ENCODE peak calls at places on chromosomes 16 and 17, in seven cellular contexts. One of them, this sample, is unnamed.
A peak's percentile ranks its signal among the peaks of the same experiment; 100 is the strongest.

GRCh38 chr17:35433075-35433894 is 985 bp upstream of the SLFN12 start:
- DNase-seq in upper lobe of right lung: peak; percentile 70
- DNase-seq in HFF-Myc: peak; percentile 99
- DNase-seq in fibroblast of lung: peak; percentile 99
- DNase-seq in ovary: peak; percentile 80
- DNase-seq in fibroblast of villous mesenchyme: peak; percentile 98
- DNase-seq in fibroblast of mammary gland: peak; percentile 99
- DNase-seq in this sample: peak; percentile 93

GRCh38 chr16:76970087-76970744 is 220.8 kb upstream of the MON1B start:
- DNase-seq in upper lobe of right lung: no peak
- DNase-seq in HFF-Myc: no peak
- DNase-seq in fibroblast of lung: peak; percentile 25
- DNase-seq in ovary: no peak
- DNase-seq in fibroblast of villous mesenchyme: no peak
- DNase-seq in fibroblast of mammary gland: peak; percentile 44
- DNase-seq in this sample: no peak

GRCh38 chr17:63639125-63639524 is 16.9 kb downstream of the MAP3K3 start:
- DNase-seq in upper lobe of right lung: no peak
- DNase-seq in HFF-Myc: no peak
- DNase-seq in fibroblast of lung: no peak
- DNase-seq in ovary: no peak
- DNase-seq in fibroblast of villous mesenchyme: no peak
- DNase-seq in fibroblast of mammary gland: no peak
- DNase-seq in this sample: no peak

GRCh38 chr16:1054660-1055556 is 17.6 kb upstream of the SSTR5 start:
- DNase-seq in upper lobe of right lung: peak; percentile 78
- DNase-seq in HFF-Myc: no peak
- DNase-seq in fibroblast of lung: peak; percentile 42
- DNase-seq in ovary: no peak
- DNase-seq in fibroblast of villous mesenchyme: peak; percentile 46
- DNase-seq in fibroblast of mammary gland: peak; percentile 42
- DNase-seq in this sample: no peak

GRCh38 chr17:58202859-58203258 is 10.3 kb downstream of the EPX start:
- DNase-seq in upper lobe of right lung: no peak
- DNase-seq in HFF-Myc: no peak
- DNase-seq in fibroblast of lung: no peak
- DNase-seq in ovary: no peak
- DNase-seq in fibroblast of villous mesenchyme: no peak
- DNase-seq in fibroblast of mammary gland: no peak
- DNase-seq in this sample: no peak

GRCh38 chr17:57668332-57668731 is 76.8 kb downstream of the CCDC182 start:
- DNase-seq in upper lobe of right lung: no peak
- DNase-seq in HFF-Myc: no peak
- DNase-seq in fibroblast of lung: no peak
- DNase-seq in ovary: no peak
- DNase-seq in fibroblast of villous mesenchyme: no peak
- DNase-seq in fibroblast of mammary gland: no peak
- DNase-seq in this sample: no peak

GRCh38 chr17:29710891-29711418 is 88.2 kb upstream of the CORO6 start:
- DNase-seq in upper lobe of right lung: no peak
- DNase-seq in HFF-Myc: no peak
- DNase-seq in fibroblast of lung: peak; percentile 42
- DNase-seq in ovary: no peak
- DNase-seq in fibroblast of villous mesenchyme: peak; percentile 95
- DNase-seq in fibroblast of mammary gland: peak; percentile 84
- DNase-seq in this sample: peak; percentile 93

GRCh38 chr17:55466671-55467070 is 44.6 kb downstream of the SMIM36 start:
- DNase-seq in upper lobe of right lung: no peak
- DNase-seq in HFF-Myc: no peak
- DNase-seq in fibroblast of lung: no peak
- DNase-seq in ovary: no peak
- DNase-seq in fibroblast of villous mesenchyme: no peak
- DNase-seq in fibroblast of mammary gland: no peak
- DNase-seq in this sample: peak; percentile 72

GRCh38 chr17:15782809-15783208 is 50.7 kb downstream of the TBC1D26 start:
- DNase-seq in upper lobe of right lung: peak; percentile 84
- DNase-seq in HFF-Myc: no peak
- DNase-seq in fibroblast of lung: peak; percentile 55
- DNase-seq in ovary: peak; percentile 64
- DNase-seq in fibroblast of villous mesenchyme: peak; percentile 55
- DNase-seq in fibroblast of mammary gland: peak; percentile 43
- DNase-seq in this sample: no peak

GRCh38 chr17:57595942-57596695 is 149.0 kb downstream of the CCDC182 start:
- DNase-seq in upper lobe of right lung: peak; percentile 47
- DNase-seq in HFF-Myc: no peak
- DNase-seq in fibroblast of lung: no peak
- DNase-seq in ovary: no peak
- DNase-seq in fibroblast of villous mesenchyme: no peak
- DNase-seq in fibroblast of mammary gland: no peak
- DNase-seq in this sample: no peak

GRCh38 chr16:57268804-57269800 is 15.4 kb downstream of the PLLP start:
- DNase-seq in upper lobe of right lung: peak; percentile 77
- DNase-seq in HFF-Myc: no peak
- DNase-seq in fibroblast of lung: no peak
- DNase-seq in ovary: no peak
- DNase-seq in fibroblast of villous mesenchyme: peak; percentile 86
- DNase-seq in fibroblast of mammary gland: no peak
- DNase-seq in this sample: no peak

GRCh38 chr17:67671492-67671891 is 46.2 kb upstream of the NOL11 start:
- DNase-seq in upper lobe of right lung: no peak
- DNase-seq in HFF-Myc: no peak
- DNase-seq in fibroblast of lung: no peak
- DNase-seq in ovary: no peak
- DNase-seq in fibroblast of villous mesenchyme: no peak
- DNase-seq in fibroblast of mammary gland: no peak
- DNase-seq in this sample: no peak

GRCh38 chr17:10177921-10178788 is 20.3 kb downstream of the GAS7 start:
- DNase-seq in upper lobe of right lung: no peak
- DNase-seq in HFF-Myc: no peak
- DNase-seq in fibroblast of lung: no peak
- DNase-seq in ovary: no peak
- DNase-seq in fibroblast of villous mesenchyme: peak; percentile 62
- DNase-seq in fibroblast of mammary gland: peak; percentile 85
- DNase-seq in this sample: no peak

GRCh38 chr17:81884520-81884919 is 6.9 kb downstream of the ALYREF start:
- DNase-seq in upper lobe of right lung: no peak
- DNase-seq in HFF-Myc: no peak
- DNase-seq in fibroblast of lung: no peak
- DNase-seq in ovary: no peak
- DNase-seq in fibroblast of villous mesenchyme: no peak
- DNase-seq in fibroblast of mammary gland: no peak
- DNase-seq in this sample: no peak

GRCh38 chr17:31699281-31699680 is 159.8 kb downstream of the COPRS start:
- DNase-seq in upper lobe of right lung: no peak
- DNase-seq in HFF-Myc: no peak
- DNase-seq in fibroblast of lung: peak; percentile 49
- DNase-seq in ovary: no peak
- DNase-seq in fibroblast of villous mesenchyme: no peak
- DNase-seq in fibroblast of mammary gland: no peak
- DNase-seq in this sample: no peak

DNA sequence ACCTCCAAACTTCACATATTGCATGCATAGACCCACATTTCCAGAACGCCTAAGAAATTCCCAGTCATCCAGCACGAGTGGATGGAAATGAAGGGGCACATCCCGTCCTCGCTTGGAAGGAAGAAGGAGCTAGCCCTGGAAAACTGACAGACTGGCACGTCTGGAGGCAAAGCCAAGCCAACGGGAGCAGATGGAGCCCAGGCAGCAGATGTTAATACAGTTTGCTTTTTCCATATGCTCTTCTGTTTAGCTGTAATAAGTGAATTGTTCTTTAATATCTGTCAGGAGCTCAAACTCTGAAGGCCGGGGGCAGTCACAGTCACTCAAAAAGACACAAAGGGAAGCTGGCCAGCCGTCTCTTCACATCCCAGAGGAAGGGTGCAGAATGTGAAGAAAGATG is 187.7 kb downstream of the XYLT1 start:
- DNase-seq in upper lobe of right lung: no peak
- DNase-seq in HFF-Myc: no peak
- DNase-seq in fibroblast of lung: no peak
- DNase-seq in ovary: no peak
- DNase-seq in fibroblast of villous mesenchyme: no peak
- DNase-seq in fibroblast of mammary gland: no peak
- DNase-seq in this sample: no peak
- H3K4me3 ChIP-seq in upper lobe of right lung: no peak overlapping the region
- H3K4me3 ChIP-seq in HFF-Myc: no peak overlapping the region
- H3K4me3 ChIP-seq in fibroblast of lung: no peak overlapping the region
- H3K4me3 ChIP-seq in ovary: no peak overlapping the region
- H3K4me3 ChIP-seq in fibroblast of villous mesenchyme: no peak overlapping the region
- H3K4me3 ChIP-seq in fibroblast of mammary gland: no peak overlapping the region
- H3K4me3 ChIP-seq in this sample: no peak overlapping the region

GRCh38 chr16:3264137-3265036 is 8.0 kb upstream of the MEFV start:
- DNase-seq in upper lobe of right lung: peak; percentile 99
- DNase-seq in HFF-Myc: peak; percentile 88
- DNase-seq in fibroblast of lung: peak; percentile 98
- DNase-seq in ovary: peak; percentile 98
- DNase-seq in fibroblast of villous mesenchyme: peak; percentile 99
- DNase-seq in fibroblast of mammary gland: peak; percentile 96
- DNase-seq in this sample: peak; percentile 61
- TF ChIP-seq CTCF in upper lobe of right lung: peak; percentile 27
- TF ChIP-seq CTCF in HFF-Myc: peak; percentile 5
- TF ChIP-seq CTCF in fibroblast of lung: no peak
- TF ChIP-seq CTCF in ovary: no peak
- TF ChIP-seq CTCF in fibroblast of villous mesenchyme: peak; percentile 30
- TF ChIP-seq CTCF in fibroblast of mammary gland: no peak
- TF ChIP-seq CTCF in this sample: peak; percentile 29

GRCh38 chr17:4487820-4488716 is 10.6 kb upstream of the SPNS2 start:
- DNase-seq in upper lobe of right lung: no peak
- DNase-seq in HFF-Myc: no peak
- DNase-seq in fibroblast of lung: no peak
- DNase-seq in ovary: no peak
- DNase-seq in fibroblast of villous mesenchyme: no peak
- DNase-seq in fibroblast of mammary gland: no peak
- DNase-seq in this sample: no peak
- H3K4me3 ChIP-seq in upper lobe of right lung: no peak overlapping the region
- H3K4me3 ChIP-seq in HFF-Myc: no peak overlapping the region
- H3K4me3 ChIP-seq in fibroblast of lung: no peak overlapping the region
- H3K4me3 ChIP-seq in ovary: no peak overlapping the region
- H3K4me3 ChIP-seq in fibroblast of villous mesenchyme: no peak overlapping the region
- H3K4me3 ChIP-seq in fibroblast of mammary gland: no peak overlapping the region
- H3K4me3 ChIP-seq in this sample: no peak overlapping the region

GRCh38 chr16:58299757-58300349 is 5.0 kb upstream of the PRSS54 start:
- DNase-seq in upper lobe of right lung: no peak
- DNase-seq in HFF-Myc: no peak
- DNase-seq in fibroblast of lung: peak; percentile 16
- DNase-seq in ovary: no peak
- DNase-seq in fibroblast of villous mesenchyme: peak; percentile 27
- DNase-seq in fibroblast of mammary gland: peak; percentile 18
- DNase-seq in this sample: no peak
- TF ChIP-seq CTCF in upper lobe of right lung: peak; percentile 64
- TF ChIP-seq CTCF in HFF-Myc: peak; percentile 79
- TF ChIP-seq CTCF in fibroblast of lung: peak; percentile 48
- TF ChIP-seq CTCF in ovary: no peak
- TF ChIP-seq CTCF in fibroblast of villous mesenchyme: peak; percentile 76
- TF ChIP-seq CTCF in fibroblast of mammary gland: peak; percentile 73
- TF ChIP-seq CTCF in this sample: peak; percentile 62

GRCh38 chr16:51390877-51391276 is 239.8 kb upstream of the SALL1 start:
- DNase-seq in upper lobe of right lung: no peak
- DNase-seq in HFF-Myc: no peak
- DNase-seq in fibroblast of lung: no peak
- DNase-seq in ovary: no peak
- DNase-seq in fibroblast of villous mesenchyme: no peak
- DNase-seq in fibroblast of mammary gland: no peak
- DNase-seq in this sample: no peak

GRCh38 chr16:51393381-51394005 is 242.4 kb upstream of the SALL1 start:
- DNase-seq in upper lobe of right lung: no peak
- DNase-seq in HFF-Myc: no peak
- DNase-seq in fibroblast of lung: peak; percentile 21
- DNase-seq in ovary: no peak
- DNase-seq in fibroblast of villous mesenchyme: peak; percentile 68
- DNase-seq in fibroblast of mammary gland: peak; percentile 74
- DNase-seq in this sample: no peak

GRCh38 chr16:51394401-51394800 is 243.3 kb upstream of the SALL1 start:
- DNase-seq in upper lobe of right lung: no peak
- DNase-seq in HFF-Myc: no peak
- DNase-seq in fibroblast of lung: peak; percentile 35
- DNase-seq in ovary: no peak
- DNase-seq in fibroblast of villous mesenchyme: peak; percentile 55
- DNase-seq in fibroblast of mammary gland: no peak
- DNase-seq in this sample: no peak

GRCh38 chr16:51391798-51392511 is 240.9 kb upstream of the SALL1 start:
- DNase-seq in upper lobe of right lung: no peak
- DNase-seq in HFF-Myc: no peak
- DNase-seq in fibroblast of lung: peak; percentile 4
- DNase-seq in ovary: no peak
- DNase-seq in fibroblast of villous mesenchyme: no peak
- DNase-seq in fibroblast of mammary gland: no peak
- DNase-seq in this sample: no peak

GRCh38 chr16:51392651-51393187 is 241.6 kb upstream of the SALL1 start:
- DNase-seq in upper lobe of right lung: no peak
- DNase-seq in HFF-Myc: peak; percentile 53
- DNase-seq in fibroblast of lung: peak; percentile 88
- DNase-seq in ovary: peak; percentile 37
- DNase-seq in fibroblast of villous mesenchyme: peak; percentile 75
- DNase-seq in fibroblast of mammary gland: peak; percentile 98
- DNase-seq in this sample: no peak
- H3K4me3 ChIP-seq in upper lobe of right lung: no peak overlapping the region
- H3K4me3 ChIP-seq in HFF-Myc: no peak overlapping the region
- H3K4me3 ChIP-seq in fibroblast of lung: no peak overlapping the region
- H3K4me3 ChIP-seq in ovary: no peak overlapping the region
- H3K4me3 ChIP-seq in fibroblast of villous mesenchyme: no peak overlapping the region
- H3K4me3 ChIP-seq in fibroblast of mammary gland: no peak overlapping the region
- H3K4me3 ChIP-seq in this sample: no peak overlapping the region